ENCODE peak calls at places on chromosomes 16 and 17, in seven cellular contexts. A is mesothelial cell of epicardium; E is activated CD4-positive, alpha-beta T cell treated with anti-CD3 and anti-CD28 coated beads, Interleukin-2, amount 50 U/mL, for 4 hours; C is nucleus accumbens; V is D341Med; F is left cardiac atrium; P is AG08396. T is an unnamed sample.

GRCh38 chr17:28901866-28902818 is 737 bp downstream of the DHRS13 start:
- DNase-seq in A (no peak), E (peak), C (no peak), V (peak), F (peak), P (peak), T (no peak)

GRCh38 chr17:7389924-7390910 is 4.1 kb downstream of the PLSCR3 start:
- DNase-seq in A (no peak), E (no peak), C (no peak), V (no peak), F (no peak), P (no peak), T (no peak)

GRCh38 chr16:88401604-88402246 is 19.0 kb downstream of the ZNF469 start:
- DNase-seq in A (no peak), E (no peak), C (no peak), V (no peak), F (no peak), P (no peak), T (no peak)

GRCh38 chr17:79374087-79374486 is 236.8 kb downstream of the RBFOX3 start:
- DNase-seq in A (no peak), E (no peak), C (no peak), V (peak), F (no peak), P (no peak), T (no peak)

GRCh38 chr16:73319747-73320146 is 271.8 kb upstream of the ZFHX3 start:
- DNase-seq in A (no peak), E (no peak), C (no peak), V (no peak), F (no peak), P (no peak), T (no peak)

GRCh38 chr16:89344846-89345577 is 127.5 kb downstream of the ZNF778 start:
- DNase-seq in A (no peak), E (no peak), C (no peak), V (no peak), F (no peak), P (no peak), T (no peak)

GRCh38 chr17:44362964-44363612 is 565 bp downstream of the FAM171A2 start:
- DNase-seq in A (no peak), E (no peak), C (peak), V (peak), F (no peak), P (peak), T (no peak)

GRCh38 chr17:16439867-16440351 is 24.5 kb downstream of the TRPV2 start:
- DNase-seq in A (no peak), E (peak), C (no peak), V (no peak), F (no peak), P (no peak), T (no peak)

GRCh38 chr17:63476494-63476856 is 386 bp upstream of the ACE start:
- DNase-seq in A (peak), E (peak), C (no peak), V (no peak), F (no peak), P (peak), T (no peak)

GRCh38 chr16:10250137-10250850 is 68.1 kb upstream of the GRIN2A start:
- DNase-seq in A (no peak), E (no peak), C (no peak), V (no peak), F (no peak), P (no peak), T (no peak)

GRCh38 chr17:13346081-13346533 is 255.6 kb downstream of the HS3ST3A1 start:
- DNase-seq in A (no peak), E (no peak), C (no peak), V (no peak), F (no peak), P (peak), T (peak)

GRCh38 chr17:76022285-76022684 is 4.8 kb downstream of the EVPL start:
- DNase-seq in A (no peak), E (no peak), C (no peak), V (no peak), F (no peak), P (no peak), T (no peak)

GRCh38 chr16:6286176-6286575 is 1046.5 kb upstream of the RBFOX1 start:
- DNase-seq in A (no peak), E (no peak), C (no peak), V (no peak), F (no peak), P (no peak), T (no peak)

GRCh38 chr17:61554209-61554608 is 36.8 kb downstream of the NACA2 start:
- DNase-seq in A (no peak), E (no peak), C (no peak), V (no peak), F (no peak), P (no peak), T (no peak)

GRCh38 chr16:82454152-82454551 is 172.6 kb upstream of the CDH13 start:
- DNase-seq in A (no peak), E (no peak), C (no peak), V (no peak), F (no peak), P (no peak), T (no peak)

GRCh38 chr17:82294086-82294773 is 20.7 kb upstream of the CSNK1D start:
- DNase-seq in A (no peak), E (no peak), C (no peak), V (no peak), F (no peak), P (no peak), T (no peak)

GRCh38 chr16:53911506-53911905 is 207.6 kb downstream of the FTO start:
- DNase-seq in A (no peak), E (no peak), C (no peak), V (no peak), F (no peak), P (no peak), T (no peak)

GRCh38 chr16:85387731-85388295 is 225.3 kb upstream of the GSE1 start:
- DNase-seq in A (no peak), E (no peak), C (no peak), V (no peak), F (no peak), P (no peak), T (no peak)

GRCh38 chr16:84047626-84048025 is 5.0 kb upstream of the SLC38A8 start:
- DNase-seq in A (no peak), E (no peak), C (no peak), V (no peak), F (no peak), P (no peak), T (no peak)

GRCh38 chr17:1186214-1186820 is 6.5 kb upstream of the ABR start:
- DNase-seq in A (no peak), E (no peak), C (no peak), V (no peak), F (peak), P (no peak), T (no peak)

GRCh38 chr16:53094013-53094630 is 39.3 kb downstream of the CHD9 start:
- DNase-seq in A (no peak), E (no peak), C (peak), V (no peak), F (peak), P (no peak), T (no peak)

GRCh38 chr17:4362141-4362540 is 4.3 kb downstream of the UBE2G1 start:
- DNase-seq in A (no peak), E (no peak), C (no peak), V (no peak), F (no peak), P (no peak), T (no peak)

GRCh38 chr16:86774931-86775330 is 196.6 kb downstream of the FOXL1 start:
- DNase-seq in A (no peak), E (no peak), C (no peak), V (no peak), F (no peak), P (no peak), T (no peak)